ENCODE peak calls at places on chromosome 10, in four cellular contexts. Z is lung, N is cardiac muscle cell, I is A549. Y is an unnamed sample.

GRCh38 chr10:127346604-127347003 is 150.2 kb upstream of the INSYN2A start:
- DNase-seq in N (peak), I (no peak), Z (no peak), Y (no peak)

GRCh38 chr10:11789294-11789693 is 33.9 kb upstream of the PROSER2 start:
- DNase-seq in Z (no peak), N (no peak), I (no peak), Y (no peak)

GRCh38 chr10:104811166-104811565 is 170.1 kb downstream of the SORCS3 start:
- DNase-seq in I (no peak), N (no peak), Z (no peak), Y (no peak)

GRCh38 chr10:89471110-89471814 is 56.9 kb downstream of the IFIT5 start:
- DNase-seq in I (no peak), Z (no peak), N (no peak), Y (no peak)

GRCh38 chr10:11881477-11882417 is 58.6 kb downstream of the PROSER2 start:
- DNase-seq in Z (no peak), I (peak), N (no peak), Y (no peak)

GRCh38 chr10:19702215-19702614 is 114.0 kb upstream of the PLXDC2 start:
- DNase-seq in I (no peak), N (no peak), Z (no peak), Y (no peak)

GRCh38 chr10:583433-583832 is 106.0 kb downstream of the DIP2C start:
- DNase-seq in Z (no peak), I (no peak), N (no peak), Y (no peak)

GRCh38 chr10:34689053-34689452 is 126.0 kb downstream of the PARD3 start:
- DNase-seq in I (no peak), N (no peak), Z (no peak), Y (no peak)

GRCh38 chr10:32139223-32140073 is 83.2 kb upstream of the KIF5B start:
- DNase-seq in I (peak), Z (peak), N (no peak), Y (peak)

GRCh38 chr10:34585422-34586115 is 229.5 kb downstream of the PARD3 start:
- DNase-seq in I (no peak), N (no peak), Z (no peak), Y (no peak)

GRCh38 chr10:29617880-29618340 is 16.9 kb downstream of the SVIL start:
- DNase-seq in I (no peak), N (no peak), Z (no peak), Y (no peak)

GRCh38 chr10:103637855-103638561 is 144.5 kb downstream of the NEURL1 start:
- DNase-seq in Z (no peak), I (no peak), N (no peak), Y (no peak)

GRCh38 chr10:14396441-14397048 is 65.8 kb upstream of the FRMD4A start:
- DNase-seq in Z (no peak), I (no peak), N (no peak), Y (no peak)
- TF ChIP-seq CTCF in Z (no peak), I (no peak), N (peak), Y (peak)

DNA sequence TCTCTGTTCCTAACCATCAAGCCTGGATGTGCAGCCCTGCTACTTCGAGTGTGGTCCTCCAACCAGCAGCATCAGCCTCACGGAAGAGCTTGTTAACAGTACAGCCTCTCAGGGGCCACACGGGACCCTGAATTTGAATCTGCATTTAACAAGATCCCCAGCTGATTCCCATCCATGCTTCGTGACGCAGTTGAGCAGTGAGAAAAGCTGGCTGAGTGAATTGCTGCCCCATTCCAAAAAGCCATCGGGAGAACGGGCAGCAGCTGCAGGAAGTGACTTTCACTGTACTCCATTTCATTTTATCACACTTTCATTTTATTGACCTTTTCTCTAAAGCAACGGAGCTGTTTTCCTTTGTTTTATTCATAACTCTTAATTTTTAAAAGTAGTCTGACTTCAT is 22.5 kb downstream of the FAM171A1 start:
- DNase-seq in N (no peak), I (no peak), Z (no peak), Y (no peak)
- H3K4me3 ChIP-seq in N (no peak), I (no peak), Z (no peak), Y (peak)

DNA sequence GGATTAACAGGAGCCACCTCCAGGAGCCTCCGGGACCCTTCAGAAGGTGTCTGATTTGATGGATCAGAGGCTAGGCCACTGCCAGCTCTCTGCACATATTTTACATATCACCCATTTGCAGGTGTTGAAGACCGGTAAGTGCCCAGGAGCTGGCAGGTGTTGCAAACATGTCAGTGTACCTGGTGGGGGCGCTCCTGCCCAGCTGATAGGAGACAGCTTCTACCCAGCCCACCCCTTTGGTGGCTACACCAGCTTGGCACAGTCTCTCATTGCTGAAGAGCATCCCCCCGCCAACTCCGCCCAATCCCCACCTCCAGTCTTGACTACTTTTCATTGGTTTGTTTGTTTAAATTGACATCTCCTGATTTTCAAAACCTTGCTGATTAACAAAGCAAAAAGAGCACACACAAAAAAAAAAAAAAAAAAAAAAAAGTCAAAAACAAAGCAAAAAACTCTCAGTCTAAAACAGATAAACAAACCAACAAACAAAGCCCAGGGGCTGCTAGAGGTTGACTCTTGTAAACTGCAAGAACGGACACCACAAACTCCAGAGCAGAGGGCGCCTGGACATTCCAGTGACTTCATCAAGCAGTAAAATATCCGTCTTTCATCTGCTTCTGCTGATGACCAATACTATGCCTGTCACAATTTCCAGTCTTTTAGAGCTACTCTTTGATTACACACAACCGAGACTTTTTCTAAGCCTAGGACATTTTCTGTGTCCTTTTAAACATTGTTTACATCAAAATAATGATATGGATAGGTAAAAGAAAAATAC is 275.3 kb downstream of the NRG3 start:
- DNase-seq in N (peak), Z (peak), I (no peak), Y (no peak)
- TF ChIP-seq CTCF in N (peak), Z (no peak), I (no peak), Y (peak)

DNA sequence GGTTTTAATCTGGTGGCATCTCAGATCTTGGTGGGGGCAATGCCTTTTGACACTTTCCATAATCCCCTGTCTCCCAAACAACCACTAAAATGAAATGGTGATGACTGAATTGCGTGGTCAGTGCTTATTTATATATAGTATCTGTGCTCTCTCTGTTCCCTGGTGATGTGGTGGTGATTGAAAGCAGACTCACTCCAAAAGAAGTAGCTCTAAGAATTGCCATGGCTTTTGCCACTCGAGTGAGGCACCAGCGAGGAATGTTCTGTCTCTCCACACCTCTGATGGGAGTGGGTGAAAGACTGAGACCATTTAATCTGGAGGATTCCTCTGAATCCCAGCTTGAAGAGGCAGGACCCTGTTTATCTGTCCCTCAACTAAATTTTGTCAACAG is 2.8 kb downstream of the DUSP5 start:
- DNase-seq in Z (no peak), N (peak), I (no peak), Y (no peak)
- H3K4me3 ChIP-seq in Z (no peak), N (peak), I (peak), Y (peak)

GRCh38 chr10:73168486-73168844 is 546 bp downstream of the FAM149B1 start:
- DNase-seq in Z (no peak), I (peak), N (no peak), Y (no peak)

GRCh38 chr10:73169320-73169719 is 1.4 kb downstream of the FAM149B1 start:
- DNase-seq in I (no peak), N (no peak), Z (no peak), Y (no peak)

GRCh38 chr10:73166972-73167371 is 836 bp downstream of the ECD start:
- DNase-seq in I (no peak), Z (no peak), N (no peak), Y (no peak)

GRCh38 chr10:73163096-73163495 is 4.7 kb downstream of the ECD start:
- DNase-seq in Z (no peak), N (no peak), I (no peak), Y (no peak)

DNA sequence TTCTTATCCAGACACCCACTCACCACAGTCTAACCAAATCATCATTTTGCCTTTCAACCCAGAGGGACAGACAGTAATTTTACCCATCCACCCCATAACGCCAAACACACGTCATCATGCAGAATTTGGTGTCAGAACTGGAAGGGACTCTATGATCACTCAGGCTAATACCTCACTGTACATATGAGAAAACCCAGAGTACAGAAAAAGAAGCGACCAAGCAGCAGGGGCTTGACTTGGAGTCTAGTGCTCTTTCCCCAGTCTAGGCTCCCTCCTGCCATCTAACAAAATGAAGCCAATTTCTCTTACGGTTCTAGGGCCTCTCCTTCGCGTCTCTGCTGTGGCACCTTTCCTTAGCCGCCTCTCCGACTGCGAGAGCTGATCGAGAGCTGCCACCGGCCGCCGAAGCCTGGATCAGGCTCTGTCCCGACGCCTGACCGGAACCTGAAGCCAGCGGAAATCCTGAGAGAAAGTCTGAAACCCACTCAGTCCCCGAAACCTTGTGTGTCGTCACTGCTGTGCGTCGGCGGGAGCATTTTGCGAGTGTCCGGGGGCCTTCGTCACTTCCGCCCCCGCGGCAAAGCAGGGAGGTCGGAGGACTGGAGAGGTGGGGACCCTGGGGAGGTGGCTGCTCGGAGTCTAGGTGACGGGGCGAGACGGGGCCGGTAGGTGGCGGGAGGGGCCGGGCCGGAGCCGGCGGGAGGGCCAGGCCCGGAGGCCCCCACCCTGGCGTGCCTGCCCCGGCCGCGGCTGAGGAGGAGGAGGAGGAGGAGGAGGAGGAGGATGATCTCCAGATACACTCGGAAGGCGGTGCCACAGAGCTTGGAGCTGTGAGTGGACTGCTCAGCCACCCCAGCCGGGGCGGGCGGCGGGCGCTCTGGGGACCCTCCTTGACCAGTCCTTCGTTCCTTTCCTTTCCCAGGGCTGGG is at the start of the genes ECD and FAM149B1:
- DNase-seq in Z (peak), I (peak), N (peak), Y (peak)
- TF ChIP-seq CTCF in Z (no peak), I (no peak), N (no peak), Y (peak)

DNA sequence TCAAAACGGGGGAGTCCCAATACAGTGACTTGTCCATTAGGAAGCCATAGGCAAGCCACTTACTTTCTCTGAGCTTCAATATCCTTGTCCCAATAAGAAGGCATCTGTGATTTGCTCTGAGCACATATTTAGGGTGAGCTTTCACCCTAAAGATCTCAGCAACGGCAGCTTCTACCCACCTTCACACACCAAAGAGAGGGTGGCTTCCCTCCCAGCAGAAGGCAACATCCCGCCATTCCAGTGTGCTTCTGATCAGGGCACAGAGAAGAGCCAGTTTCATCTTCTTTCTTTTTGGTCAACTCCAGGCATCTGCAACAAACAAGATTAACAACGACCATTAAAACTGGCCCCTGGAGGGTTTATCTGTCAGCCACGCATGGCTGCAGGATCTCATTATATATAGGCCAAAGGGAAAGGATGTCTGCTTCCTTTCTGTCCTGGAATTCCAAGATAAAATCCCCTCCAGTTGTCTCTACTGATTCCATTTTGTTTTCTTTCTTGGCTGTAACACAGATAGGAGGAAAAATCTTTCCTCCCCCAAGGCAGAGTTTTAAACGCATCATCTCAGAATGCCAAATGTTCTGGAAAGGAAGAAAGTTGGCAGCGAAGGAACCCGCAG is 507 bp upstream of the SH2D4B start:
- DNase-seq in N (no peak), Z (no peak), I (no peak), Y (no peak)
- H3K4me3 ChIP-seq in N (no peak), Z (no peak), I (no peak), Y (no peak)

GRCh38 chr10:74888947-74889661 is 62.7 kb downstream of the KAT6B start:
- DNase-seq in Z (no peak), I (no peak), N (no peak), Y (peak)
- TF ChIP-seq CTCF in Z (no peak), I (peak), N (peak), Y (peak)

DNA sequence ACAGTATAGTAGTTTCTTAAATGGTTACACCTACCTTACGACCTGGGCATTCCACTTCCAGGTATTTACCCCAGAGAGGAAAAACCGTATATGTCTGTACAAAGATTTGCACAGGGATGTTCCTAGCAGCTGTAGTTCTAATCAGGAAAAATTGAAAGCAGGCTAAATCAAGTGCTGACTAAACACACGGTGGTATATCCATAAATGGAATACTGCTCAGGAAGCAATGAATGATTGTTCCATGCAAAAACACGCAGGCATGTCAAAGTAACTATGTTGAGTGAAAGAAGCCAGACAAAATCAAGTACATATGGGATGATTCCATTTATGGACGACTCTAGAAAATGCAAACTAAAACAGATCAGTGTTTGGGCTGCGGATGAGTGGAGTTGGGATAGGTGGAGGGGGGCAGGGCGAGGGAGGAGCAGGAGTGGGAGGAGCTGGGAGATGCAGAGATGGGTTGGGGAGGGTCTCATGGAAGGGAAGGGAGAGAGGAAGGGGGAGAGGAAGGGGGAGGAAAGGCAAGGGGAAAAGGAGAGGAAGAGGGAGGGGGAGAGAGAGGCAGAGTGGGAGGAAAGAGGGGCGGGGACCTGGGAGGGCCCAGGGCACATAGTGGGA is 484 bp upstream of the MSRB2 start:
- DNase-seq in N (no peak), I (no peak), Z (no peak), Y (no peak)
- H3K4me3 ChIP-seq in N (no peak), I (peak), Z (no peak), Y (peak)

GRCh38 chr10:27364028-27364427 is 123.4 kb upstream of the ACBD5 start:
- DNase-seq in N (no peak), Z (no peak), I (no peak), Y (no peak)
- TF ChIP-seq CTCF in N (no peak), Z (no peak), I (no peak), Y (no peak)

DNA sequence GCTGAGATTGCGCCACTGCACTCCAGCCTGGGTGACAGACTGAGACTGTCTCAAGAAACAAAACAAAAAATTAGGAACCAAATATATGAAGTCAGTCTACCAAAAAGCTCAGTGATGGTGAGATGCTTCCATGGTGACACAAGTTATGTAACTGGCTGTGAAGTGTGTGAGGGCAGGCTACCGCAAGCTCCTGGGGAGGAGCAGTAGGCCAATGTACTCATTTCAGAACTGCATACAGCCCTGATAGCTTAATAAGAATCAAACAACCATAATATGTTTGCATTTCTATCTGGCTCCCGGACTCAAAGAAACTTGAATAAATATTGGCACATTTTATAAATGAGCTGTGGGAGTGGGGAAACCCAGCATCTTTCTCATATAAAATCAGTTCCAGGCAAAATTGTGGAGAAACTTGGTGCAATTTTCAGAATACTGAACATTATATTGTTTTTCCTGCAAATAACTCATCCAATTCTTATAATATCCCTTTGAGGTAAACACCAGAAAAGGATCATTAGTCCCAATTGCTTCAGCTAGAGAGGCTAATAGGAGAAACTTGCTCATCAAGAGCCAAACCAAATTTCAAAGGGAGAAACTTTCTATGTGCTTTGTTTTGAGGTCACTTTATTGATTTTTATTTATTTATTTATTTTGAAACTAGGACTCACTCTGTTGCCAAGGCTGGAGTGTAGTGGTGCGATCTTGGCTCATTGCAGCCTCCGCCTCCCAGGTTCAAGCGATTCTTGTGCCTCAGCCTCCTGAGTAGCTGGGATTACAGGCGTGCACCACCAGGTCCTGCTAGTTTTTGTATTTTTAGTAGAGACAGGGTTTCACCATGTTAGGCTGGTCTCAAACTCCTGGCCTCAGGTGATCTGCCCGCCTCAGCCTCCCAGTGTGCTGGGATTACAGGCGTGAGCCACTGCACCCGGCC is 127.0 kb downstream of the SORCS1 start:
- DNase-seq in I (no peak), Z (no peak), N (no peak), Y (no peak)
- H3K4me3 ChIP-seq in I (no peak), Z (no peak), N (no peak), Y (no peak)

Y was measured in epithelial cell of proximal tubule.